ENCODE peak calls at places on chromosomes 1 and 21, in four cellular contexts. Q, R, X and U are unnamed samples.

GRCh38 chr1:3922201-3922725 is 22.2 kb upstream of the C1orf174 start:
- DNase-seq in Q (no peak), R (no peak), X (no peak), U (no peak)

GRCh38 chr21:45468051-45468970 is 63.3 kb downstream of the COL18A1 start:
- DNase-seq in Q (no peak), R (peak), X (no peak), U (no peak)

GRCh38 chr1:162704673-162705424 is 72.6 kb downstream of the DDR2 start:
- DNase-seq in Q (no peak), R (no peak), X (no peak), U (no peak)

GRCh38 chr1:48061162-48062136 is 64.3 kb upstream of the TRABD2B start:
- DNase-seq in Q (no peak), R (no peak), X (no peak), U (peak)

GRCh38 chr1:185690527-185690926 is 43.7 kb upstream of the HMCN1 start:
- DNase-seq in Q (no peak), R (no peak), X (no peak), U (no peak)

GRCh38 chr1:99018313-99018712 is 13.7 kb upstream of the PLPPR5 start:
- DNase-seq in Q (no peak), R (no peak), X (no peak), U (no peak)

GRCh38 chr21:34915364-34915834 is 133.7 kb downstream of the RUNX1 start:
- DNase-seq in Q (no peak), R (no peak), X (no peak), U (no peak)

GRCh38 chr1:228366851-228367741 is 39.5 kb downstream of the TRIM11 start:
- DNase-seq in Q (peak), R (no peak), X (no peak), U (no peak)